ENCODE peak calls at places on chromosomes 4 and X, in four cellular contexts. G, H, L and E are unnamed samples.

GRCh38 chr4:38088321-38088720 is 128.1 kb downstream of the PTTG2 start:
- DNase-seq in L (no peak), G (no peak), H (no peak), E (no peak)

GRCh38 chrX:153336128-153336894 is 2.4 kb downstream of the ZNF275 start:
- DNase-seq in G (no peak), H (no peak), L (no peak), E (no peak)

GRCh38 chr4:10192331-10192730 is 75.7 kb upstream of the WDR1 start:
- DNase-seq in G (no peak), L (no peak), H (no peak), E (no peak)

GRCh38 chr4:69743476-69744156 is 16.8 kb downstream of the SULT1B1 start:
- DNase-seq in G (no peak), H (no peak), L (no peak), E (no peak)

GRCh38 chr4:11765849-11766453 is 337.3 kb upstream of the HS3ST1 start:
- DNase-seq in L (peak), H (peak), G (peak), E (peak)

GRCh38 chr4:42359686-42360085 is 37.6 kb upstream of the SHISA3 start:
- DNase-seq in L (no peak), H (no peak), G (no peak), E (no peak)

GRCh38 chrX:85897376-85898110 is 149.8 kb downstream of the CHM start:
- DNase-seq in L (no peak), G (no peak), H (peak), E (no peak)

GRCh38 chrX:134025986-134026731 is 40.8 kb upstream of the GPC3 start:
- DNase-seq in H (peak), L (no peak), G (peak), E (no peak)

GRCh38 chrX:55039471-55039870 is 8.7 kb upstream of the ALAS2 start:
- DNase-seq in G (no peak), L (no peak), H (no peak), E (no peak)

GRCh38 chr4:5461477-5461876 is 246.9 kb downstream of the EVC2 start:
- DNase-seq in G (no peak), L (no peak), H (no peak), E (no peak)

GRCh38 chr4:106034205-106034604 is 138.9 kb downstream of the NPNT start:
- DNase-seq in H (no peak), G (no peak), L (no peak), E (no peak)

GRCh38 chr4:106717094-106717493 is 319.0 kb downstream of the DKK2 start:
- DNase-seq in G (no peak), L (no peak), H (no peak), E (no peak)

GRCh38 chrX:7514871-7515599 is 327.9 kb upstream of the VCX start:
- DNase-seq in G (no peak), H (no peak), L (no peak), E (no peak)

GRCh38 chrX:1778817-1779216 is 164.0 kb downstream of the ASMT start:
- DNase-seq in L (no peak), G (no peak), H (no peak), E (peak)

GRCh38 chr4:110735691-110736090 is 112.8 kb upstream of the PITX2 start:
- DNase-seq in H (no peak), L (no peak), G (no peak), E (no peak)

GRCh38 chr4:137749466-137749865 is 217.2 kb upstream of the PCDH18 start:
- DNase-seq in H (no peak), G (no peak), L (no peak), E (no peak)

GRCh38 chrX:110143454-110144210 is 140.7 kb downstream of the TMEM164 start:
- DNase-seq in H (no peak), G (no peak), L (no peak), E (no peak)

GRCh38 chrX:115898382-115899001 is 272.1 kb upstream of the AGTR2 start:
- DNase-seq in L (no peak), G (peak), H (peak), E (peak)

GRCh38 chr4:83028976-83029375 is 6.0 kb upstream of the COPS4 start:
- DNase-seq in H (no peak), L (no peak), G (no peak), E (no peak)

GRCh38 chrX:100447563-100448397 is 37.7 kb upstream of the PCDH19 start:
- DNase-seq in G (no peak), H (peak), L (no peak), E (peak)

GRCh38 chr4:104394409-104394813 is 100.3 kb downstream of the CXXC4 start:
- DNase-seq in L (no peak), G (no peak), H (no peak), E (no peak)

GRCh38 chr4:132619968-132620367 is 529.1 kb upstream of the PCDH10 start:
- DNase-seq in L (no peak), G (no peak), H (no peak), E (no peak)

GRCh38 chr4:6991771-6992557 is 51.2 kb upstream of the TADA2B start:
- DNase-seq in H (no peak), L (no peak), G (no peak), E (no peak)

GRCh38 chr4:124097447-124097846 is 615.1 kb downstream of the ANKRD50 start:
- DNase-seq in L (no peak), G (peak), H (no peak), E (no peak)

GRCh38 chr4:139675156-139675555 is 9.5 kb downstream of the MGST2 start:
- DNase-seq in H (peak), L (no peak), G (no peak), E (no peak)

GRCh38 chr4:160835789-160836188 is 1328.0 kb downstream of the FSTL5 start:
- DNase-seq in G (no peak), L (peak), H (no peak), E (peak)

GRCh38 chr4:77015390-77015789 is 60.4 kb downstream of the CCNI start:
- DNase-seq in H (no peak), G (no peak), L (no peak), E (no peak)

GRCh38 chr4:85986266-85986665 is 373.6 kb downstream of the MAPK10 start:
- DNase-seq in H (no peak), L (no peak), G (no peak), E (no peak)

GRCh38 chr4:2025817-2026216 is 17.0 kb upstream of the NELFA start:
- DNase-seq in L (no peak), G (no peak), H (no peak), E (no peak)

GRCh38 chr4:84582302-84582987 is 482 bp upstream of the CDS1 start:
- DNase-seq in G (peak), H (peak), L (peak), E (peak)

GRCh38 chr4:52069566-52069965 is 18.5 kb downstream of the SPATA18 start:
- DNase-seq in G (no peak), L (no peak), H (no peak), E (no peak)

GRCh38 chrX:41475611-41476241 is 28.6 kb downstream of the NYX start:
- DNase-seq in G (peak), H (no peak), L (no peak), E (no peak)

GRCh38 chr4:175339100-175339707 is 421.0 kb downstream of the ADAM29 start:
- DNase-seq in G (no peak), H (no peak), L (no peak), E (no peak)

GRCh38 chr4:63123441-63123840 is 1285.8 kb downstream of the TECRL start:
- DNase-seq in G (peak), H (no peak), L (no peak), E (no peak)

GRCh38 chr4:18406220-18406619 is 384.7 kb upstream of the LCORL start:
- DNase-seq in L (no peak), G (no peak), H (no peak), E (no peak)

GRCh38 chr4:156820931-156821330 is 150.7 kb downstream of the PDGFC start:
- DNase-seq in H (no peak), G (no peak), L (no peak), E (no peak)

DNA sequence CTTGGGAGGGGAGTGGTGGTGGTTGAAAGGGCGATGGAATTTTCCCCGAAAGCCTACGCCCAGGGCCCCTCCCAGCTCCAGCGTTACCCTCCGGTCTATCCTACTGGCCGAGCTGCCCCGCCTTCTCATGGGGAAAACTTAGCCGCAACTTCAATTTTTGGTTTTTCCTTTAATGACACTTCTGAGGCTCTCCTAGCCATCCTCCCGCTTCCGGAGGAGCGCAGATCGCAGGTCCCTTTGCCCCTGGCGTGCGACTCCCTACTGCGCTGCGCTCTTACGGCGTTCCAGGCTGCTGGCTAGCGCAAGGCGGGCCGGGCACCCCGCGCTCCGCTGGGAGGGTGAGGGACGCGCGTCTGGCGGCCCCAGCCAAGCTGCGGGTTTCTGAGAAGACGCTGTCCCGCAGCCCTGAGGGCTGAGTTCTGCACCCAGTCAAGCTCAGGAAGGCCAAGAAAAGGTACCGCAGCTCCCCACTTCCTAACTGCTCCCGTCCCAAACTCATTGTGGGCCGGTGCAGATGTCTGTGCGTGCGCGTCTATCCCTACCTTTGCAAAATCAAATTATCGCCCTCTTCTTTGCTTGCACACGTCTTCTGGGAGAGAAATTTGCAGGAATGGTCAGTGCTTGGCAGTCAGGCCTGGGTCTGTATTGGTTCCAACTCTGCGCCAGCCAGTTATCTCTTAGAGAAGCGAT is 533 bp downstream of the IL15 start:
- DNase-seq in H (no peak), L (peak), G (no peak), E (peak)
- TF ChIP-seq FOSL1 in H (no peak), L (no peak), G (no peak), E (no peak)

GRCh38 chr4:108311313-108311712 is 142.6 kb upstream of the LEF1 start:
- DNase-seq in H (no peak), L (no peak), G (no peak), E (no peak)

GRCh38 chr4:108313546-108314339 is 145.0 kb upstream of the LEF1 start:
- DNase-seq in L (no peak), H (no peak), G (no peak), E (no peak)

GRCh38 chr4:108317377-108317776 is 148.6 kb upstream of the LEF1 start:
- DNase-seq in L (no peak), G (no peak), H (no peak), E (no peak)

GRCh38 chr4:108315699-108316098 is 147.0 kb upstream of the LEF1 start:
- DNase-seq in H (no peak), G (no peak), L (no peak), E (no peak)

DNA sequence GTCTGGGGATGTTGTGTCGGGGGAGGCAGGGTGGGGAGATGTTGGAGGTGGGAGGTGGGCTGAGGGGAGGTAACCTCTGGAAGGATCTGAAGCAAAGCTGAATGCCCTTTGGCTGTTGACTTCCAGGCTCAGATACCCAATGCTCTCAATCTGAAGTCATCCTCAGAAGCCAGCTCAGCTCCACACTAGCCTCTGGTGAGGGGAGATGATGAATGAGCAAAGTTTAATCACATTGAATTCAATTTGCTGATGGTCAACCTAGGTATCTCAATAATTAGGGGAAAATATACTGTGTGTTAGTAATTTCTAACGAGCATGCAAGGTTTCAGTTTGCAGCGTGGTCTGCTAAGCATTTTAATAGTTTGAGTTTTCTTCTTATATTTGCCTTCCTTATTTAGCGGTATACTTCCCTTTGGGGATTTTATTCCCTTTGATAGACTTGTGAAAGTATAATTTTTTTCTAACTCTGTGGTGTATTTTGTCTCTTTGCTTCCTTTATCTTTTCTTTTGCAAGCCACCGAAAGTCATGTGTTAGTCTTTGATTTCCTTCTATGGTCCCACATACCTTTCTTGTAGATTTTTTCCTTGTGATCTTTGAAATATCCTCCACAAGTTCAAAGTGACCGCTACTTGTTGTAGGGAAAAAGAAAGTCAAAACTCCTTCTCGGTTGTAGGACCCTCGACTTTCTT is 146.3 kb upstream of the LEF1 start:
- DNase-seq in G (no peak), H (no peak), L (no peak), E (no peak)
- TF ChIP-seq FOSL1 in G (no peak), H (no peak), L (no peak), E (no peak)

DNA sequence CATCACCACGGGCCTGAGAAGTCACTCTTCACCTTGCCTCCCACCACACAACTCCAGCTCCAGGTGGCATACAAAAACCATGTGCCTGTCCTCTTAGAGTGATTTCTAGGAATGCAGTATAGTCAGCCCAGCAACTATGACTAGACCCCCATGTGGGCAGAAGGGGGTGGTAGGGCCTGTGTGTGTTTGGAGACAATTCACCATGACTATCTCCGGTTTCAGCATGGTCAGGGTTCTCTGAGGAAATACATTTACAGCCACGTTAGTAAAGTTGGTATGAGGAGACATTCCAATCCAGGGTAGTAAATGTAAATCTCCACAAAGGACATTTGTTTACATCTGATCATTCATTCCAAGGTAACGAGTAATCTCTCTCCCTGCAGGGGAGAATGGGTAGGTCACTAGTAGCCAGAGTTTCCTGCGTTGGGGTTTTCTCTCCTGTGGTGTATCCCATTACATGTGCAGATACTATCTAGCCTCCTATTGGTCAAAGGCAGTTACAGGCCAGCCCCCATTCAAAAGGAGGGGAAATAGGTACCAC is 4.2 kb upstream of the MTMR1 start:
- DNase-seq in L (peak), G (peak), H (no peak), E (peak)
- TF ChIP-seq FOSL1 in L (no peak), G (no peak), H (no peak), E (peak)

GRCh38 chrX:10615931-10616780 is 4.2 kb downstream of the MID1 start:
- DNase-seq in L (no peak), H (peak), G (no peak), E (no peak)
- TF ChIP-seq FOSL1 in L (no peak), H (no peak), G (no peak), E (no peak)

GRCh38 chr4:91795947-91796346 is 507.8 kb upstream of the GRID2 start:
- DNase-seq in H (no peak), L (no peak), G (no peak), E (no peak)
- TF ChIP-seq FOSL1 in H (no peak), L (no peak), G (no peak), E (no peak)

DNA sequence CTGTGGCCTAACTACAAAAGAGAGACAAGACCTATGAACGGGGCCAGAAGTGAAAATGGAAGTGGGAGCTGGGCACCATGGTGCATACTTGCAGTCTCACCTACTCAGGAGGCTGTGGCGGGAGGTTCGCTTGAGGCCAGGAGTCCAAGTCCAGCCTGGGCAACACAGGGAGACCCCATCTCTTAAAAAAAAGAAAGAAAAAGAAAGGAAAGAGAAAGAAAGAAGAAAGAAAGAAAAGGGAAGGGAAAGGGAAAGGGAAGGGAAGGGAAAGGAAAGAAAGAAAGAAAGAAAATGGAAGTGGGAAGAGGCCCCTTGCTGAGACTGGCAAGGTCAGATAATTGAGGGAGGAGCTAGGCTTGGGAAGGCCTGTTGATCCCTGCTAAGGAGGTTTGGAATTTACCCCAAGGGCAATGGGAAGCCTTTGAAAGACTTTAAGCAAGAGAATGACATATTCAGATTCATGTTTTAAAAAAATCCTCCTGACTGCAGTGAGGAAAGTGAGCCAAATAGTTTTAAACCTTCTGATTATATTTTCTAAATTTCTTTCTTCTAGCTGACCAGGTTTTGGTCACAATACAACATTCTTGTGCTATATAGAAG is 17.7 kb upstream of the HERC5 start:
- DNase-seq in H (no peak), G (no peak), L (peak), E (no peak)
- TF ChIP-seq FOSL1 in H (no peak), G (no peak), L (no peak), E (no peak)

DNA sequence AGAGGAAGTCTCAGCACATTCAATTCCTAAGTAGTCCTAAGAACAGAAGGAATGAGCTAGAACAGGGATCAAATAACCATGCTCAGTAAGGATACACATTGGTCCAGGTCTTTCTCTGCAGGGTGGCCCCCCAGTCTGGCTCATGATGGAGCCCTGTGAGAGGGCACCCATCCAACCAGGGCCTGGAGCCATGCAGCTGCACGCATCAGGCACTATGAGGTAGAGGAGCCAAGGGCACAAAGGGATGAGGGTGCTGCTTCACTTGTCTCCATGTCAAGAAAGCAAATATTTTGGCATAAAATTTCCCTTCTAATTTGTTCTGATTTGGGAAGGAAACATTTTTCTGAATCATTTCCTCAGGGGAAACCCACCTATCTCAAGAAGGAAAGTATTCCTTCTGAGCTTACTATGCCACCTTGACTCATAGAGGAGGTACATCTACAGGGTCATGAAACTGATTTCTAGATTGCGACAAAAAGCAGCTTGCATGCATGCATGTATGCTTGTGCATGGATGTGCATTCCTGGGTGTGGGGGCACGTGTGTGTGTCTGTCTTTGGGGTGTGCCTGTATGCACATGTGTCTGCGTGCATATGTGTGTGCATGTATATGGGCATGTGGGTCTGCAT is 600.3 kb downstream of the MID1IP1 start:
- DNase-seq in L (no peak), G (no peak), H (no peak), E (no peak)
- TF ChIP-seq FOSL1 in L (no peak), G (no peak), H (no peak), E (no peak)

GRCh38 chrX:132216806-132217202 is 2.4 kb downstream of the RAP2C start:
- DNase-seq in H (no peak), L (no peak), G (no peak), E (no peak)

GRCh38 chrX:132217203-132218073 is 1.8 kb downstream of the RAP2C start:
- DNase-seq in H (peak), L (peak), G (peak), E (peak)

GRCh38 chrX:132216283-132216682 is 3.0 kb downstream of the RAP2C start:
- DNase-seq in L (no peak), G (no peak), H (peak), E (no peak)

GRCh38 chrX:132219343-132219768 is at the start of gene RAP2C:
- DNase-seq in L (peak), G (peak), H (peak), E (peak)

DNA sequence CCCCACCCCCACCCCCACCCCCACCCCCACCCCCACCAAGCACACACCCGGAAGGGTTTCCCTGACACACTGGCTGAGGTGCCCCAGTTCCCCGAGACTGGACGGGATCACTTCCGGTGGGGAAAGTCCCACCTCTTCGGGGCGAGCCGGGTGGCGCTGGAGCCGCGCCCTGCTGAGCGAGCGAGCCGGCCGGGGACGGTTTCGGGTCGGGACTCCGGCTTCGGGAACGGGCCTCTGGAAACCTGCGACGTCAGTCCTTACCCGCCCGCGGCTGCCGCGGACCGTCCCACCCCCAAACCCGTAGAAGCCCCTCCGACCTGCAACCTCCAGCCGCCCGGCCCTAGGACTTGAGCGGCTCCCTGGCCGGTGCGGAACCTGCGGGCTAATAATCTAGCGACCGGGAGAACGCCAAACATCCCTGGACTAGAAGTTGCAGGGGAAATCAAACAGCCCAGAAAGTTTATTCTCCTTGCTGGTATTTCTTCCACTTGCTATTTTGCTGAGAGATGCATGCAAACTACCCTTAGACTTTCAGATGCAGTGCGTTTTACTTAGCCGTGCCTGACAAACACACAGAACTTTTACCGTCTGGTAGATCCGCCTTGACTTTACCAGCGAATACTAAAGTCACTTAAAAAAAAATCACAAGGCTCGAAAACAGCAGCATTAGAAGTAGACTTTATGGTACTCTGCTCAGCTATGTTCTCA is 993 bp downstream of the RAP2C start:
- DNase-seq in H (peak), G (peak), L (peak), E (peak)
- TF ChIP-seq FOSL1 in H (no peak), G (no peak), L (no peak), E (no peak)